ENCODE peak calls at places on chromosomes 1 and 21, in ten cellular contexts. One of them, this sample, is unnamed.

GRCh38 chr21:31252611-31253010 is 91.5 kb downstream of the TIAM1 start:
- DNase-seq in cardiac muscle cell: no peak
- DNase-seq in endothelial cell: no peak
- DNase-seq in M059J: no peak
- DNase-seq in effector memory CD4-positive, alpha-beta T cell: no peak
- DNase-seq in foreskin melanocyte: no peak
- DNase-seq in choroid plexus epithelial cell: no peak
- DNase-seq in activated CD4-positive, alpha-beta T cell treated with anti-CD3 and anti-CD28 coated beads for 48 hours: no peak
- DNase-seq in non-pigmented ciliary epithelial cell: no peak
- DNase-seq in A172: no peak
- DNase-seq in this sample: no peak

GRCh38 chr1:41975121-41975520 is 56.4 kb upstream of the HIVEP3 start:
- DNase-seq in activated CD4-positive, alpha-beta T cell treated with anti-CD3 and anti-CD28 coated beads for 48 hours: no peak
- DNase-seq in M059J: peak; percentile 29
- DNase-seq in A172: no peak
- DNase-seq in non-pigmented ciliary epithelial cell: no peak
- DNase-seq in foreskin melanocyte: no peak
- DNase-seq in endothelial cell: no peak
- DNase-seq in effector memory CD4-positive, alpha-beta T cell: no peak
- DNase-seq in choroid plexus epithelial cell: no peak
- DNase-seq in cardiac muscle cell: no peak
- DNase-seq in this sample: no peak

GRCh38 chr1:172357753-172358152 is 62.7 kb upstream of the C1orf105 start:
- DNase-seq in activated CD4-positive, alpha-beta T cell treated with anti-CD3 and anti-CD28 coated beads for 48 hours: no peak
- DNase-seq in cardiac muscle cell: no peak
- DNase-seq in foreskin melanocyte: no peak
- DNase-seq in non-pigmented ciliary epithelial cell: no peak
- DNase-seq in A172: peak; percentile 29
- DNase-seq in choroid plexus epithelial cell: peak; percentile 33
- DNase-seq in endothelial cell: no peak
- DNase-seq in effector memory CD4-positive, alpha-beta T cell: no peak
- DNase-seq in M059J: peak; percentile 19
- DNase-seq in this sample: no peak

GRCh38 chr1:183808296-183809027 is 3.5 kb downstream of the RGL1 start:
- DNase-seq in non-pigmented ciliary epithelial cell: no peak
- DNase-seq in foreskin melanocyte: no peak
- DNase-seq in cardiac muscle cell: no peak
- DNase-seq in choroid plexus epithelial cell: no peak
- DNase-seq in M059J: peak; percentile 76
- DNase-seq in activated CD4-positive, alpha-beta T cell treated with anti-CD3 and anti-CD28 coated beads for 48 hours: no peak
- DNase-seq in A172: no peak
- DNase-seq in endothelial cell: no peak
- DNase-seq in effector memory CD4-positive, alpha-beta T cell: no peak
- DNase-seq in this sample: no peak

GRCh38 chr21:38810034-38810825 is 4.5 kb downstream of the ETS2 start:
- DNase-seq in M059J: no peak
- DNase-seq in choroid plexus epithelial cell: no peak
- DNase-seq in foreskin melanocyte: no peak
- DNase-seq in endothelial cell: no peak
- DNase-seq in non-pigmented ciliary epithelial cell: no peak
- DNase-seq in activated CD4-positive, alpha-beta T cell treated with anti-CD3 and anti-CD28 coated beads for 48 hours: no peak
- DNase-seq in cardiac muscle cell: no peak
- DNase-seq in A172: no peak
- DNase-seq in effector memory CD4-positive, alpha-beta T cell: no peak
- DNase-seq in this sample: no peak

GRCh38 chr21:29304577-29304976 is 5.9 kb downstream of the BACH1 start:
- DNase-seq in M059J: no peak
- DNase-seq in foreskin melanocyte: no peak
- DNase-seq in cardiac muscle cell: no peak
- DNase-seq in choroid plexus epithelial cell: no peak
- DNase-seq in A172: no peak
- DNase-seq in endothelial cell: no peak
- DNase-seq in effector memory CD4-positive, alpha-beta T cell: no peak
- DNase-seq in non-pigmented ciliary epithelial cell: no peak
- DNase-seq in activated CD4-positive, alpha-beta T cell treated with anti-CD3 and anti-CD28 coated beads for 48 hours: no peak
- DNase-seq in this sample: no peak

GRCh38 chr1:21451981-21452411 is 12.1 kb downstream of the NBPF3 start:
- DNase-seq in cardiac muscle cell: peak; percentile 44
- DNase-seq in choroid plexus epithelial cell: peak; percentile 53
- DNase-seq in activated CD4-positive, alpha-beta T cell treated with anti-CD3 and anti-CD28 coated beads for 48 hours: no peak
- DNase-seq in endothelial cell: no peak
- DNase-seq in non-pigmented ciliary epithelial cell: no peak
- DNase-seq in A172: peak; percentile 8
- DNase-seq in foreskin melanocyte: no peak
- DNase-seq in M059J: no peak
- DNase-seq in effector memory CD4-positive, alpha-beta T cell: no peak
- DNase-seq in this sample: no peak

GRCh38 chr1:53410100-53410541 is 49.1 kb upstream of the DMRTB1 start:
- DNase-seq in non-pigmented ciliary epithelial cell: no peak
- DNase-seq in activated CD4-positive, alpha-beta T cell treated with anti-CD3 and anti-CD28 coated beads for 48 hours: peak; percentile 19
- DNase-seq in foreskin melanocyte: peak; percentile 24
- DNase-seq in A172: peak; percentile 23
- DNase-seq in cardiac muscle cell: no peak
- DNase-seq in endothelial cell: no peak
- DNase-seq in choroid plexus epithelial cell: peak; percentile 44
- DNase-seq in M059J: peak; percentile 58
- DNase-seq in effector memory CD4-positive, alpha-beta T cell: peak; percentile 30
- DNase-seq in this sample: no peak

GRCh38 chr1:19651141-19651737 is 7.1 kb downstream of the NBL1 start:
- DNase-seq in effector memory CD4-positive, alpha-beta T cell: peak; percentile 16
- DNase-seq in activated CD4-positive, alpha-beta T cell treated with anti-CD3 and anti-CD28 coated beads for 48 hours: peak; percentile 65
- DNase-seq in M059J: peak; percentile 39
- DNase-seq in endothelial cell: peak; percentile 63
- DNase-seq in non-pigmented ciliary epithelial cell: no peak
- DNase-seq in A172: no peak
- DNase-seq in choroid plexus epithelial cell: peak; percentile 66
- DNase-seq in cardiac muscle cell: peak; percentile 72
- DNase-seq in foreskin melanocyte: no peak
- DNase-seq in this sample: peak; percentile 57

GRCh38 chr1:245682638-245683376 is 528.0 kb downstream of the KIF26B start:
- DNase-seq in non-pigmented ciliary epithelial cell: no peak
- DNase-seq in foreskin melanocyte: no peak
- DNase-seq in M059J: no peak
- DNase-seq in effector memory CD4-positive, alpha-beta T cell: no peak
- DNase-seq in choroid plexus epithelial cell: no peak
- DNase-seq in endothelial cell: no peak
- DNase-seq in activated CD4-positive, alpha-beta T cell treated with anti-CD3 and anti-CD28 coated beads for 48 hours: no peak
- DNase-seq in A172: no peak
- DNase-seq in cardiac muscle cell: peak; percentile 56
- DNase-seq in this sample: no peak

GRCh38 chr1:230267338-230268065 is 158.6 kb downstream of the PGBD5 start:
- DNase-seq in activated CD4-positive, alpha-beta T cell treated with anti-CD3 and anti-CD28 coated beads for 48 hours: no peak
- DNase-seq in M059J: no peak
- DNase-seq in cardiac muscle cell: no peak
- DNase-seq in non-pigmented ciliary epithelial cell: no peak
- DNase-seq in choroid plexus epithelial cell: no peak
- DNase-seq in effector memory CD4-positive, alpha-beta T cell: no peak
- DNase-seq in endothelial cell: no peak
- DNase-seq in A172: no peak
- DNase-seq in foreskin melanocyte: no peak
- DNase-seq in this sample: no peak

GRCh38 chr1:119882172-119883029 is 13.9 kb downstream of the ADAM30 start:
- DNase-seq in non-pigmented ciliary epithelial cell: no peak
- DNase-seq in foreskin melanocyte: peak; percentile 21
- DNase-seq in M059J: no peak
- DNase-seq in A172: no peak
- DNase-seq in cardiac muscle cell: no peak
- DNase-seq in effector memory CD4-positive, alpha-beta T cell: no peak
- DNase-seq in endothelial cell: no peak
- DNase-seq in activated CD4-positive, alpha-beta T cell treated with anti-CD3 and anti-CD28 coated beads for 48 hours: no peak
- DNase-seq in choroid plexus epithelial cell: peak; percentile 29
- DNase-seq in this sample: no peak

GRCh38 chr1:153774036-153774435 is 1.2 kb upstream of the SLC27A3 start:
- DNase-seq in foreskin melanocyte: no peak
- DNase-seq in choroid plexus epithelial cell: no peak
- DNase-seq in activated CD4-positive, alpha-beta T cell treated with anti-CD3 and anti-CD28 coated beads for 48 hours: no peak
- DNase-seq in M059J: peak; percentile 14
- DNase-seq in A172: no peak
- DNase-seq in non-pigmented ciliary epithelial cell: no peak
- DNase-seq in effector memory CD4-positive, alpha-beta T cell: no peak
- DNase-seq in endothelial cell: no peak
- DNase-seq in cardiac muscle cell: no peak
- DNase-seq in this sample: no peak

GRCh38 chr1:222792744-222793143 is 22.1 kb upstream of the DISP1 start:
- DNase-seq in activated CD4-positive, alpha-beta T cell treated with anti-CD3 and anti-CD28 coated beads for 48 hours: no peak
- DNase-seq in endothelial cell: no peak
- DNase-seq in M059J: peak; percentile 34
- DNase-seq in foreskin melanocyte: no peak
- DNase-seq in choroid plexus epithelial cell: peak; percentile 65
- DNase-seq in effector memory CD4-positive, alpha-beta T cell: no peak
- DNase-seq in cardiac muscle cell: peak; percentile 51
- DNase-seq in A172: no peak
- DNase-seq in non-pigmented ciliary epithelial cell: no peak
- DNase-seq in this sample: no peak

GRCh38 chr1:205600085-205600484 is 31.7 kb downstream of the ELK4 start:
- DNase-seq in effector memory CD4-positive, alpha-beta T cell: no peak
- DNase-seq in endothelial cell: no peak
- DNase-seq in non-pigmented ciliary epithelial cell: no peak
- DNase-seq in activated CD4-positive, alpha-beta T cell treated with anti-CD3 and anti-CD28 coated beads for 48 hours: peak; percentile 21
- DNase-seq in choroid plexus epithelial cell: peak; percentile 78
- DNase-seq in foreskin melanocyte: no peak
- DNase-seq in A172: peak; percentile 62
- DNase-seq in M059J: peak; percentile 68
- DNase-seq in cardiac muscle cell: peak; percentile 72
- DNase-seq in this sample: no peak

GRCh38 chr1:8055973-8056372 is 29.9 kb upstream of the ERRFI1 start:
- DNase-seq in choroid plexus epithelial cell: peak; percentile 92
- DNase-seq in activated CD4-positive, alpha-beta T cell treated with anti-CD3 and anti-CD28 coated beads for 48 hours: no peak
- DNase-seq in foreskin melanocyte: no peak
- DNase-seq in M059J: peak; percentile 74
- DNase-seq in A172: peak; percentile 55
- DNase-seq in cardiac muscle cell: peak; percentile 81
- DNase-seq in effector memory CD4-positive, alpha-beta T cell: no peak
- DNase-seq in endothelial cell: no peak
- DNase-seq in non-pigmented ciliary epithelial cell: no peak
- DNase-seq in this sample: no peak

GRCh38 chr1:65334081-65334480 is 24.7 kb downstream of the DNAJC6 start:
- DNase-seq in non-pigmented ciliary epithelial cell: no peak
- DNase-seq in choroid plexus epithelial cell: no peak
- DNase-seq in cardiac muscle cell: no peak
- DNase-seq in A172: no peak
- DNase-seq in M059J: no peak
- DNase-seq in activated CD4-positive, alpha-beta T cell treated with anti-CD3 and anti-CD28 coated beads for 48 hours: no peak
- DNase-seq in effector memory CD4-positive, alpha-beta T cell: no peak
- DNase-seq in endothelial cell: no peak
- DNase-seq in foreskin melanocyte: no peak
- DNase-seq in this sample: no peak

GRCh38 chr1:193312432-193312831 is 126.0 kb upstream of the B3GALT2 start:
- DNase-seq in non-pigmented ciliary epithelial cell: no peak
- DNase-seq in effector memory CD4-positive, alpha-beta T cell: no peak
- DNase-seq in A172: no peak
- DNase-seq in activated CD4-positive, alpha-beta T cell treated with anti-CD3 and anti-CD28 coated beads for 48 hours: no peak
- DNase-seq in choroid plexus epithelial cell: no peak
- DNase-seq in M059J: no peak
- DNase-seq in cardiac muscle cell: no peak
- DNase-seq in foreskin melanocyte: no peak
- DNase-seq in endothelial cell: no peak
- DNase-seq in this sample: no peak

GRCh38 chr1:15541231-15541792 is 14.7 kb downstream of the DNAJC16 start:
- DNase-seq in M059J: no peak
- DNase-seq in foreskin melanocyte: no peak
- DNase-seq in activated CD4-positive, alpha-beta T cell treated with anti-CD3 and anti-CD28 coated beads for 48 hours: no peak
- DNase-seq in effector memory CD4-positive, alpha-beta T cell: no peak
- DNase-seq in non-pigmented ciliary epithelial cell: no peak
- DNase-seq in choroid plexus epithelial cell: no peak
- DNase-seq in A172: no peak
- DNase-seq in cardiac muscle cell: no peak
- DNase-seq in endothelial cell: no peak
- DNase-seq in this sample: no peak

GRCh38 chr1:55064861-55065263 is 25.5 kb downstream of the PCSK9 start:
- DNase-seq in effector memory CD4-positive, alpha-beta T cell: no peak
- DNase-seq in activated CD4-positive, alpha-beta T cell treated with anti-CD3 and anti-CD28 coated beads for 48 hours: no peak
- DNase-seq in M059J: peak; percentile 86
- DNase-seq in endothelial cell: no peak
- DNase-seq in non-pigmented ciliary epithelial cell: peak; percentile 11
- DNase-seq in cardiac muscle cell: peak; percentile 48
- DNase-seq in A172: peak; percentile 40
- DNase-seq in choroid plexus epithelial cell: peak; percentile 84
- DNase-seq in foreskin melanocyte: no peak
- DNase-seq in this sample: peak; percentile 76

GRCh38 chr1:75203415-75204277 is 69.5 kb downstream of the LHX8 start:
- DNase-seq in effector memory CD4-positive, alpha-beta T cell: no peak
- DNase-seq in activated CD4-positive, alpha-beta T cell treated with anti-CD3 and anti-CD28 coated beads for 48 hours: no peak
- DNase-seq in choroid plexus epithelial cell: peak; percentile 69
- DNase-seq in endothelial cell: peak; percentile 38
- DNase-seq in A172: peak; percentile 48
- DNase-seq in M059J: peak; percentile 50
- DNase-seq in non-pigmented ciliary epithelial cell: peak; percentile 15
- DNase-seq in cardiac muscle cell: peak; percentile 58
- DNase-seq in foreskin melanocyte: peak; percentile 29
- DNase-seq in this sample: no peak

GRCh38 chr1:245031041-245031440 is 123.7 kb upstream of the KIF26B start:
- DNase-seq in non-pigmented ciliary epithelial cell: no peak
- DNase-seq in M059J: peak; percentile 12
- DNase-seq in activated CD4-positive, alpha-beta T cell treated with anti-CD3 and anti-CD28 coated beads for 48 hours: no peak
- DNase-seq in choroid plexus epithelial cell: no peak
- DNase-seq in endothelial cell: no peak
- DNase-seq in effector memory CD4-positive, alpha-beta T cell: no peak
- DNase-seq in A172: no peak
- DNase-seq in foreskin melanocyte: no peak
- DNase-seq in cardiac muscle cell: no peak
- DNase-seq in this sample: no peak

GRCh38 chr1:215704089-215704860 is 137.2 kb downstream of the KCTD3 start:
- DNase-seq in cardiac muscle cell: peak; percentile 18
- DNase-seq in effector memory CD4-positive, alpha-beta T cell: no peak
- DNase-seq in choroid plexus epithelial cell: peak; percentile 10
- DNase-seq in endothelial cell: no peak
- DNase-seq in M059J: no peak
- DNase-seq in non-pigmented ciliary epithelial cell: no peak
- DNase-seq in foreskin melanocyte: peak; percentile 46
- DNase-seq in activated CD4-positive, alpha-beta T cell treated with anti-CD3 and anti-CD28 coated beads for 48 hours: no peak
- DNase-seq in A172: peak; percentile 13
- DNase-seq in this sample: no peak

GRCh38 chr1:25503551-25504426 is 39.6 kb upstream of the LDLRAP1 start:
- DNase-seq in foreskin melanocyte: no peak
- DNase-seq in activated CD4-positive, alpha-beta T cell treated with anti-CD3 and anti-CD28 coated beads for 48 hours: peak; percentile 76
- DNase-seq in A172: peak; percentile 8
- DNase-seq in non-pigmented ciliary epithelial cell: no peak
- DNase-seq in endothelial cell: peak; percentile 64
- DNase-seq in M059J: peak; percentile 43
- DNase-seq in effector memory CD4-positive, alpha-beta T cell: peak; percentile 46
- DNase-seq in choroid plexus epithelial cell: no peak
- DNase-seq in cardiac muscle cell: no peak
- DNase-seq in this sample: no peak

GRCh38 chr1:210292276-210292851 is 36.3 kb upstream of the HHAT start:
- DNase-seq in non-pigmented ciliary epithelial cell: no peak
- DNase-seq in effector memory CD4-positive, alpha-beta T cell: no peak
- DNase-seq in endothelial cell: peak; percentile 45
- DNase-seq in activated CD4-positive, alpha-beta T cell treated with anti-CD3 and anti-CD28 coated beads for 48 hours: peak; percentile 64
- DNase-seq in foreskin melanocyte: no peak
- DNase-seq in choroid plexus epithelial cell: no peak
- DNase-seq in cardiac muscle cell: no peak
- DNase-seq in M059J: peak; percentile 76
- DNase-seq in A172: peak; percentile 44
- DNase-seq in this sample: peak; percentile 44

This sample was measured in NCI-H524.